ENCODE peak calls at places on chromosomes 11 and 22, in eight cellular contexts. G is fibroblast of lung; D is CD8-positive, alpha-beta T cell; X is A549; H is pancreas; Q is transverse colon; I is spleen; Z is cardiac muscle cell. B is an unnamed sample.
A peak's percentile ranks its signal among the peaks of the same experiment; 100 is the strongest.

GRCh38 chr11:30706276-30706675 is 120.1 kb upstream of the MPPED2 start:
- DNase-seq in G (no peak), D (no peak), X (no peak), H (no peak), Q (no peak), I (no peak), Z (no peak), B (no peak)

GRCh38 chr22:46990937-46991520 is 228.6 kb downstream of the TBC1D22A start:
- DNase-seq in G (no peak), D (no peak), X (no peak), H (no peak), Q (no peak), I (no peak), Z (no peak), B (no peak)

GRCh38 chr11:94100253-94100652 is 28.4 kb upstream of the PANX1 start:
- DNase-seq in G (no peak), D (no peak), X (no peak), H (no peak), Q (no peak), I (no peak), Z (no peak), B (no peak)

GRCh38 chr11:101202614-101203013 is 73.0 kb upstream of the PGR start:
- DNase-seq in G (no peak), D (no peak), X (no peak), H (no peak), Q (no peak), I (no peak), Z (no peak), B (no peak)

GRCh38 chr11:65445101-65445603 is 22.6 kb downstream of the NEAT1 start:
- DNase-seq in G (no peak), D (no peak), X (no peak), H (peak; percentile 52), Q (no peak), I (no peak), Z (no peak), B (peak; percentile 69)

GRCh38 chr11:68006606-68007166 is 2.8 kb upstream of the UNC93B1 start:
- DNase-seq in G (no peak), D (no peak), X (no peak), H (no peak), Q (no peak), I (no peak), Z (no peak), B (no peak)

GRCh38 chr11:72333657-72334056 is 89.7 kb upstream of the PHOX2A start:
- DNase-seq in G (peak; percentile 10), D (no peak), X (peak; percentile 6), H (no peak), Q (no peak), I (no peak), Z (peak; percentile 41), B (no peak)

GRCh38 chr22:50089231-50090140 is at the start of gene MOV10L1:
- DNase-seq in G (peak; percentile 17), D (no peak), X (no peak), H (no peak), Q (no peak), I (peak; percentile 72), Z (no peak), B (peak; percentile 66)

GRCh38 chr11:10725114-10725906 is 25.7 kb upstream of the CTR9 start:
- DNase-seq in G (peak; percentile 61), D (no peak), X (no peak), H (no peak), Q (no peak), I (no peak), Z (no peak), B (no peak)

GRCh38 chr22:45510376-45511232 is 7.9 kb downstream of the FBLN1 start:
- DNase-seq in G (no peak), D (no peak), X (no peak), H (no peak), Q (no peak), I (no peak), Z (no peak), B (no peak)

GRCh38 chr22:43288378-43288777 is 54.8 kb downstream of the SCUBE1 start:
- DNase-seq in G (no peak), D (no peak), X (no peak), H (no peak), Q (no peak), I (no peak), Z (no peak), B (no peak)

GRCh38 chr11:66967670-66968425 is 7.3 kb upstream of the C11orf86 start:
- DNase-seq in G (peak; percentile 94), D (no peak), X (peak; percentile 78), H (no peak), Q (no peak), I (no peak), Z (no peak), B (no peak)

GRCh38 chr11:117179048-117179999 is 781 bp downstream of the SIDT2 start:
- DNase-seq in G (peak; percentile 35), D (peak; percentile 43), X (no peak), H (peak; percentile 82), Q (peak; percentile 63), I (peak; percentile 92), Z (peak; percentile 63), B (peak; percentile 67)

GRCh38 chr11:84819128-84819527 is 808.0 kb downstream of the DLG2 start:
- DNase-seq in G (no peak), D (no peak), X (no peak), H (no peak), Q (no peak), I (no peak), Z (peak; percentile 67), B (no peak)

GRCh38 chr11:16226245-16226644 is 130.1 kb downstream of the SOX6 start:
- DNase-seq in G (peak; percentile 31), D (no peak), X (peak; percentile 84), H (peak; percentile 85), Q (peak; percentile 89), I (no peak), Z (peak; percentile 44), B (peak; percentile 85)
- H3K4me3 ChIP-seq in G (no peak overlapping the region), D (no peak overlapping the region), X (no peak overlapping the region), H (no peak overlapping the region), Q (no peak overlapping the region), I (no peak overlapping the region), Z (no peak overlapping the region), B (no peak overlapping the region)

DNA sequence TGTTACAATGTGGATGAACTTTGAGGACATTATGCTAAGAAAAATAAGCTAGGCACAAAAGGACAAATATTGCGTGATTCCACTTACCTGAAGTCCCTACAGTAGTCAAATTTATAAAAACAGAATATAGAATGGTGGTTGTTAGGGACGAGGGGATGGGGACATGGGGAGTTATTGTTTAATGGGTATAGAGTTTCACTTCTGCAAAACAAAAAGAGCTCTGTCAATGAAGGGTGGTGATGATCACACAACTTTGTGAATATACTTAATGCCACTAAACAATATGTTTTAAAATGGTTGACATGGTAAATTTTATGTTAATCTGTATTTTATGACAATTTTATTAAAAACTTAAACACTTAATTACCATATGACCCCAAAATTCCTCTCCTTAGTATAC is 26.1 kb downstream of the INTS4 start:
- DNase-seq in G (no peak), D (no peak), X (no peak), H (no peak), Q (no peak), I (no peak), Z (no peak), B (no peak)
- H3K27ac ChIP-seq in G (no peak overlapping the region), D (no peak overlapping the region), X (no peak overlapping the region), H (no peak overlapping the region), Q (no peak overlapping the region), I (no peak overlapping the region), Z (no peak overlapping the region), B (no peak overlapping the region)

DNA sequence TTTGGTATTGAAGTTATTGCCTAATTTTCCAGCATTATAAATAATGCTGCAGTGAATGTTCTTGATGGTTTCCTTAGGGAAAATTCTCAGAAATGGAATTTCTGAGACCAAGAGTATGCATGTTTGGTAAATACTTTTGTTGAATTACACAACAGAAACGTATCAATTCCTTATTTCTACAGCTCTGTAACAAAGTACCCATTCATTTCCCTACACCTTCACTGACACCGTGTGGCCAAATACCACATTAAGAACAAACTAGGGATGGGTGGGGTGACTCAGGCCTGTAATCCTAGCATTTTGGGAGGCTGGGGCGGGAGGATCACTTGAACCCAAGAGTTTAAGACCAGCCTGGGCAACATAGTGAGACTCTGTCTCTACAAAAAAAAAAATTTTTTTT is 21.8 kb downstream of the MCAM start:
- DNase-seq in G (peak; percentile 15), D (no peak), X (peak; percentile 13), H (no peak), Q (no peak), I (no peak), Z (no peak), B (no peak)
- TF ChIP-seq CTCF in G (no peak), D (no peak), X (no peak), H (no peak), Q (no peak), I (no peak), Z (no peak), B (no peak)

GRCh38 chr11:19281555-19281954 is 40.8 kb upstream of the E2F8 start:
- DNase-seq in G (no peak), D (no peak), X (no peak), H (no peak), Q (no peak), I (no peak), Z (no peak), B (no peak)
- H3K4me3 ChIP-seq in G (no peak overlapping the region), D (no peak overlapping the region), X (no peak overlapping the region), H (no peak overlapping the region), Q (no peak overlapping the region), I (no peak overlapping the region), Z (no peak overlapping the region), B (no peak overlapping the region)

B was measured in right lobe of liver.